ENCODE peak calls at places on chromosome 11, in six cellular contexts. One of them, this sample, is unnamed.

GRCh38 chr11:13207665-13208594 is 69.7 kb upstream of the BMAL1 start:
- DNase-seq in A673: peak; percentile 78
- DNase-seq in aorta: no peak
- DNase-seq in neural progenitor cell: no peak
- DNase-seq in adrenal gland: peak; percentile 44
- DNase-seq in body of pancreas: peak; percentile 28
- DNase-seq in this sample: no peak

GRCh38 chr11:119367661-119368120 is 13.8 kb downstream of the USP2 start:
- DNase-seq in A673: no peak
- DNase-seq in aorta: peak; percentile 53
- DNase-seq in neural progenitor cell: no peak
- DNase-seq in adrenal gland: no peak
- DNase-seq in body of pancreas: no peak
- DNase-seq in this sample: no peak

GRCh38 chr11:133830931-133831907 is 14.1 kb downstream of the SPATA19 start:
- DNase-seq in A673: no peak
- DNase-seq in aorta: no peak
- DNase-seq in neural progenitor cell: peak; percentile 47
- DNase-seq in adrenal gland: no peak
- DNase-seq in body of pancreas: no peak
- DNase-seq in this sample: peak; percentile 56

GRCh38 chr11:64996710-64997380 is at the start of gene BATF2:
- DNase-seq in A673: peak; percentile 62
- DNase-seq in aorta: peak; percentile 88
- DNase-seq in neural progenitor cell: peak; percentile 86
- DNase-seq in adrenal gland: peak; percentile 86
- DNase-seq in body of pancreas: peak; percentile 95
- DNase-seq in this sample: peak; percentile 90

GRCh38 chr11:2249191-2249916 is 21.0 kb downstream of the ASCL2 start:
- DNase-seq in A673: no peak
- DNase-seq in aorta: no peak
- DNase-seq in neural progenitor cell: no peak
- DNase-seq in adrenal gland: no peak
- DNase-seq in body of pancreas: no peak
- DNase-seq in this sample: no peak

GRCh38 chr11:2100361-2101170 is 38.6 kb downstream of the IGF2 start:
- DNase-seq in A673: peak; percentile 3
- DNase-seq in aorta: peak; percentile 61
- DNase-seq in neural progenitor cell: no peak
- DNase-seq in adrenal gland: no peak
- DNase-seq in body of pancreas: peak; percentile 50
- DNase-seq in this sample: no peak

GRCh38 chr11:62725686-62726085 is 1.6 kb downstream of the HNRNPUL2 start:
- DNase-seq in A673: no peak
- DNase-seq in aorta: no peak
- DNase-seq in neural progenitor cell: no peak
- DNase-seq in adrenal gland: no peak
- DNase-seq in body of pancreas: no peak
- DNase-seq in this sample: no peak

GRCh38 chr11:115334932-115335788 is 169.1 kb downstream of the CADM1 start:
- DNase-seq in A673: peak; percentile 51
- DNase-seq in aorta: no peak
- DNase-seq in neural progenitor cell: peak; percentile 23
- DNase-seq in adrenal gland: no peak
- DNase-seq in body of pancreas: no peak
- DNase-seq in this sample: no peak

GRCh38 chr11:111598546-111598945 is 3.7 kb upstream of the SIK2 start:
- DNase-seq in A673: no peak
- DNase-seq in aorta: no peak
- DNase-seq in neural progenitor cell: no peak
- DNase-seq in adrenal gland: no peak
- DNase-seq in body of pancreas: no peak
- DNase-seq in this sample: no peak

DNA sequence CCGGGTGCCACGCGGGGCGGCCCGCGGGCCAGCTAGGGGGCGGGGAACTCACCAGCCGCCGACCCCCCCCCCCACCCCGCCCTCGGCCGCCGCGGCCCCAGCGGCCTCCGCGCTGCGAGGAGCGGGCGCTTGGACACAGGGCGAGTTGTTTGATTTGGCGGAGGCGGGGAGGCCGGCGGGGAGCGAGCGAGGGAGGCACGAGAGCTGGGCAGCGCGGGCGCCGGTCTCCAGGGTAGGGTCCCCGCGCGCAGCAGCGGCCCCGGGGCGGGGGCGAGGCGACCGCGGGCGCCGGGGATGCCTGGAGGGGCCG is 64.3 kb downstream of the NAV2 start:
- DNase-seq in A673: no peak
- DNase-seq in aorta: peak; percentile 86
- DNase-seq in neural progenitor cell: peak; percentile 70
- DNase-seq in adrenal gland: no peak
- DNase-seq in body of pancreas: peak; percentile 71
- DNase-seq in this sample: no peak
- H3K4me3 ChIP-seq in A673: no peak overlapping the region
- H3K4me3 ChIP-seq in aorta: peak overlapping the region; percentile 66
- H3K4me3 ChIP-seq in neural progenitor cell: peak overlapping the region; percentile 62
- H3K4me3 ChIP-seq in adrenal gland: peak overlapping the region; percentile 65
- H3K4me3 ChIP-seq in body of pancreas: peak overlapping the region; percentile 22
- H3K4me3 ChIP-seq in this sample: peak overlapping the region; percentile 22

GRCh38 chr11:66477256-66478201 is 2.7 kb upstream of the DPP3 start:
- DNase-seq in A673: no peak
- DNase-seq in aorta: no peak
- DNase-seq in neural progenitor cell: no peak
- DNase-seq in adrenal gland: no peak
- DNase-seq in body of pancreas: no peak
- DNase-seq in this sample: no peak

GRCh38 chr11:66476841-66477251 is 3.4 kb upstream of the DPP3 start:
- DNase-seq in A673: no peak
- DNase-seq in aorta: no peak
- DNase-seq in neural progenitor cell: peak; percentile 52
- DNase-seq in adrenal gland: no peak
- DNase-seq in body of pancreas: no peak
- DNase-seq in this sample: no peak

GRCh38 chr11:66473608-66474525 is 6.4 kb upstream of the DPP3 start:
- DNase-seq in A673: no peak
- DNase-seq in aorta: no peak
- DNase-seq in neural progenitor cell: no peak
- DNase-seq in adrenal gland: no peak
- DNase-seq in body of pancreas: no peak
- DNase-seq in this sample: no peak

GRCh38 chr11:66476173-66476840 is 3.9 kb upstream of the DPP3 start:
- DNase-seq in A673: no peak
- DNase-seq in aorta: no peak
- DNase-seq in neural progenitor cell: no peak
- DNase-seq in adrenal gland: no peak
- DNase-seq in body of pancreas: no peak
- DNase-seq in this sample: no peak

GRCh38 chr11:66475349-66476172 is 4.7 kb upstream of the DPP3 start:
- DNase-seq in A673: no peak
- DNase-seq in aorta: no peak
- DNase-seq in neural progenitor cell: no peak
- DNase-seq in adrenal gland: no peak
- DNase-seq in body of pancreas: no peak
- DNase-seq in this sample: no peak
- H3K36me3 ChIP-seq in A673: peaks cover 17% of the 10 kb centered on the region
- H3K36me3 ChIP-seq in aorta: no peaks in the 10 kb centered on the region
- H3K36me3 ChIP-seq in neural progenitor cell: no peaks in the 10 kb centered on the region
- H3K36me3 ChIP-seq in adrenal gland: no peaks in the 10 kb centered on the region
- H3K36me3 ChIP-seq in body of pancreas: no peaks in the 10 kb centered on the region
- H3K36me3 ChIP-seq in this sample: peaks cover 51% of the 10 kb centered on the region

GRCh38 chr11:86949995-86950993 is 4.9 kb downstream of the FZD4 start:
- DNase-seq in A673: no peak
- DNase-seq in aorta: no peak
- DNase-seq in neural progenitor cell: no peak
- DNase-seq in adrenal gland: no peak
- DNase-seq in body of pancreas: no peak
- DNase-seq in this sample: no peak
- H3K4me3 ChIP-seq in A673: peak overlapping the region; percentile 90
- H3K4me3 ChIP-seq in aorta: peak overlapping the region; percentile 47
- H3K4me3 ChIP-seq in neural progenitor cell: no peak overlapping the region
- H3K4me3 ChIP-seq in adrenal gland: no peak overlapping the region
- H3K4me3 ChIP-seq in body of pancreas: no peak overlapping the region
- H3K4me3 ChIP-seq in this sample: no peak overlapping the region

GRCh38 chr11:4084406-4084805 is 10.2 kb upstream of the RRM1 start:
- DNase-seq in A673: no peak
- DNase-seq in aorta: no peak
- DNase-seq in neural progenitor cell: peak; percentile 45
- DNase-seq in adrenal gland: no peak
- DNase-seq in body of pancreas: no peak
- DNase-seq in this sample: peak; percentile 88
- H3K36me3 ChIP-seq in A673: no peaks in the 10 kb centered on the region
- H3K36me3 ChIP-seq in aorta: peaks cover 7% of the 10 kb centered on the region
- H3K36me3 ChIP-seq in neural progenitor cell: no peaks in the 10 kb centered on the region
- H3K36me3 ChIP-seq in adrenal gland: no peaks in the 10 kb centered on the region
- H3K36me3 ChIP-seq in body of pancreas: peaks cover 7% of the 10 kb centered on the region
- H3K36me3 ChIP-seq in this sample: peaks cover 5% of the 10 kb centered on the region

GRCh38 chr11:103904324-103904667 is 132.1 kb upstream of the DDI1 start:
- DNase-seq in A673: no peak
- DNase-seq in aorta: no peak
- DNase-seq in neural progenitor cell: no peak
- DNase-seq in adrenal gland: no peak
- DNase-seq in body of pancreas: no peak
- DNase-seq in this sample: no peak

GRCh38 chr11:103906291-103906850 is 130.1 kb upstream of the DDI1 start:
- DNase-seq in A673: no peak
- DNase-seq in aorta: no peak
- DNase-seq in neural progenitor cell: no peak
- DNase-seq in adrenal gland: no peak
- DNase-seq in body of pancreas: no peak
- DNase-seq in this sample: no peak

GRCh38 chr11:103910721-103911120 is 125.7 kb upstream of the DDI1 start:
- DNase-seq in A673: no peak
- DNase-seq in aorta: no peak
- DNase-seq in neural progenitor cell: no peak
- DNase-seq in adrenal gland: no peak
- DNase-seq in body of pancreas: no peak
- DNase-seq in this sample: no peak

GRCh38 chr11:103907136-103907535 is 129.3 kb upstream of the DDI1 start:
- DNase-seq in A673: no peak
- DNase-seq in aorta: no peak
- DNase-seq in neural progenitor cell: no peak
- DNase-seq in adrenal gland: no peak
- DNase-seq in body of pancreas: no peak
- DNase-seq in this sample: no peak

DNA sequence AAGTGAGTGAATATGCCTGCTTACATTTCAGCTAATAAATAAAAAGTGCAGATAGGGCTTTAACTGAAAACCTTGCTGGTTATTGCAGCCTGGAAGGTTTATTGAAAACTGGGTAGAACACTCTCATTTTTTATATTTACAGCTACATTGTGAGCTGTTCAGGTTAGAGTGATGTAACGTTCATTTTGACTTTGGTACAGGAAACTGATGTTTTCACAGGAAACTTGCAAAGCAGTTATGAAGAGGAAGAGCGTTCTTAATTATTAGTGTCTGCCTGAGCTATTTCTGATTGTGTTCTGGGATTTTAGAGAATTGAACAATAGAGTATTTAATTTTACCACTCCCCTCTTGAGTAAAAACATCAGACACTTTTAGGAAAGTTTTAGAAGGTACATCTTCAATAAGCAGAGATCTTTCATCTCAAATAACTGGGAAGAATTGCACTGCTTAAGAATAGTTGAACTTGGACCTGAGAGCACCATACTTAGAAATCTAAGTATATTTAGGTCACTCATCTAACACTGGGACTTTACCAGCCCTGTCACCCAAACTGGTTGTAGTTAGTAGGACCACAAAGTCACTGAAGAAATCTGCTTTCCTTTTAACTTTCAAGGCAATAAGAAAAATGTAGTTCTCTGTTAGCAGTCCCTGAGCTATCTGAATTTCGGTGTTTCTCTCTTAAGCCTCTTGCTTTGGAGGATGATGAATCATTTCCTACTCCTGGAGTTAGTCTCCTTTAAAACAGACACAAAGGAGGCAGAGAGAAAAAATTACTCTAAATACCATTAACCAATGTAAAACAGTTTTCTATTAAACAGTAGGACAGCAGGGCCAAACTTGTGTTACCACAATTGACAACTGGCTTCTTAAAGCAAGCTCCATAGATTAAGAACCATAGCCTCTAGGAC is 128.6 kb upstream of the DDI1 start:
- DNase-seq in A673: peak; percentile 92
- DNase-seq in aorta: no peak
- DNase-seq in neural progenitor cell: no peak
- DNase-seq in adrenal gland: no peak
- DNase-seq in body of pancreas: no peak
- DNase-seq in this sample: no peak
- H3K4me3 ChIP-seq in A673: no peak overlapping the region
- H3K4me3 ChIP-seq in aorta: no peak overlapping the region
- H3K4me3 ChIP-seq in neural progenitor cell: no peak overlapping the region
- H3K4me3 ChIP-seq in adrenal gland: no peak overlapping the region
- H3K4me3 ChIP-seq in body of pancreas: no peak overlapping the region
- H3K4me3 ChIP-seq in this sample: no peak overlapping the region

GRCh38 chr11:85658180-85658579 is 6.7 kb downstream of the CREBZF start:
- DNase-seq in A673: no peak
- DNase-seq in aorta: no peak
- DNase-seq in neural progenitor cell: no peak
- DNase-seq in adrenal gland: no peak
- DNase-seq in body of pancreas: no peak
- DNase-seq in this sample: no peak
- H3K36me3 ChIP-seq in A673: peaks cover 82% of the 10 kb centered on the region
- H3K36me3 ChIP-seq in aorta: no peaks in the 10 kb centered on the region
- H3K36me3 ChIP-seq in neural progenitor cell: peaks cover 64% of the 10 kb centered on the region
- H3K36me3 ChIP-seq in adrenal gland: no peaks in the 10 kb centered on the region
- H3K36me3 ChIP-seq in body of pancreas: peaks cover 4% of the 10 kb centered on the region
- H3K36me3 ChIP-seq in this sample: peaks cover 77% of the 10 kb centered on the region

GRCh38 chr11:451738-452137 is 1.7 kb downstream of the PTDSS2 start:
- DNase-seq in A673: no peak
- DNase-seq in aorta: no peak
- DNase-seq in neural progenitor cell: no peak
- DNase-seq in adrenal gland: no peak
- DNase-seq in body of pancreas: no peak
- DNase-seq in this sample: no peak
- H3K4me3 ChIP-seq in A673: peak overlapping the region; percentile 95
- H3K4me3 ChIP-seq in aorta: no peak overlapping the region
- H3K4me3 ChIP-seq in neural progenitor cell: no peak overlapping the region
- H3K4me3 ChIP-seq in adrenal gland: peak overlapping the region; percentile 95
- H3K4me3 ChIP-seq in body of pancreas: no peak overlapping the region
- H3K4me3 ChIP-seq in this sample: no peak overlapping the region

DNA sequence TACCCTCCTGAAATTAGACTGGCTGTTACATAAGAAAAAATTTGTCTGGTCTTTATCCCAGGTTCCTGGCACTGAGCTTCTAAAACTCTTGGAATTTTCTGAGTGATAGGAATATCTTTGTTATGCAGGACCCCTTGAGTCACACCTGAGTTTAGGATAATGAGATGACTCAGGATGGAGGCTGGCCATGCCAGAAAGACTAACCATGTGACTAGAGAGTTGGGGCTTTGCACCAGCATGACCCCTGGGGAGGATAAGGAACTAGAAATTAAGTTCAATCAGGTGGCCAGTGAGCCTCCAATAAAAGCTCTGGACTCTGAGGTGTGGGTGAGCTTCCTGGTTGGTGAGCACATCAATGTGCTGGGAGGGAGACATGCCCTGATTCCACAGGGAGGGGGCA is 88.1 kb downstream of the XRRA1 start:
- DNase-seq in A673: no peak
- DNase-seq in aorta: no peak
- DNase-seq in neural progenitor cell: no peak
- DNase-seq in adrenal gland: no peak
- DNase-seq in body of pancreas: no peak
- DNase-seq in this sample: no peak
- H3K36me3 ChIP-seq in A673: peaks cover 10% of the 10 kb centered on the region
- H3K36me3 ChIP-seq in aorta: peaks cover 11% of the 10 kb centered on the region
- H3K36me3 ChIP-seq in neural progenitor cell: no peaks in the 10 kb centered on the region
- H3K36me3 ChIP-seq in adrenal gland: no peaks in the 10 kb centered on the region
- H3K36me3 ChIP-seq in body of pancreas: no peaks in the 10 kb centered on the region
- H3K36me3 ChIP-seq in this sample: peaks cover 36% of the 10 kb centered on the region

This sample was measured in WERI-Rb-1.